ENCODE peak calls at places on chromosome 20, in four cellular contexts. One of them, this sample, is unnamed.

GRCh38 chr20:32201296-32201976 is 6.1 kb downstream of the PLAGL2 start:
- DNase-seq in substantia nigra: no peak
- DNase-seq in effector CD4-positive, alpha-beta T cell: no peak
- DNase-seq in cerebellar cortex: no peak
- DNase-seq in this sample: no peak

GRCh38 chr20:36050436-36051317 is 82.3 kb downstream of the CNBD2 start:
- DNase-seq in substantia nigra: peak
- DNase-seq in effector CD4-positive, alpha-beta T cell: peak
- DNase-seq in cerebellar cortex: peak
- DNase-seq in this sample: peak

GRCh38 chr20:40192083-40192482 is 497.0 kb downstream of the MAFB start:
- DNase-seq in substantia nigra: no peak
- DNase-seq in effector CD4-positive, alpha-beta T cell: no peak
- DNase-seq in cerebellar cortex: no peak
- DNase-seq in this sample: no peak

GRCh38 chr20:47934761-47935160 is 149.5 kb upstream of the SULF2 start:
- DNase-seq in substantia nigra: no peak
- DNase-seq in effector CD4-positive, alpha-beta T cell: no peak
- DNase-seq in cerebellar cortex: no peak
- DNase-seq in this sample: no peak

GRCh38 chr20:38222923-38223742 is 37.4 kb downstream of the KIAA1755 start:
- DNase-seq in substantia nigra: no peak
- DNase-seq in effector CD4-positive, alpha-beta T cell: no peak
- DNase-seq in cerebellar cortex: no peak
- DNase-seq in this sample: no peak

GRCh38 chr20:3930265-3931206 is 41.3 kb downstream of the PANK2 start:
- DNase-seq in substantia nigra: no peak
- DNase-seq in effector CD4-positive, alpha-beta T cell: no peak
- DNase-seq in cerebellar cortex: no peak
- DNase-seq in this sample: no peak

GRCh38 chr20:41158082-41158625 is 20.8 kb downstream of the PLCG1 start:
- DNase-seq in substantia nigra: no peak
- DNase-seq in effector CD4-positive, alpha-beta T cell: no peak
- DNase-seq in cerebellar cortex: no peak
- DNase-seq in this sample: no peak

GRCh38 chr20:11092151-11092550 is 418.4 kb upstream of the JAG1 start:
- DNase-seq in substantia nigra: no peak
- DNase-seq in effector CD4-positive, alpha-beta T cell: no peak
- DNase-seq in cerebellar cortex: no peak
- DNase-seq in this sample: no peak

GRCh38 chr20:1242530-1242929 is 16.7 kb downstream of the RAD21L1 start:
- DNase-seq in substantia nigra: no peak
- DNase-seq in effector CD4-positive, alpha-beta T cell: no peak
- DNase-seq in cerebellar cortex: no peak
- DNase-seq in this sample: no peak

GRCh38 chr20:53902968-53903651 is 167.3 kb downstream of the BCAS1 start:
- DNase-seq in substantia nigra: no peak
- DNase-seq in effector CD4-positive, alpha-beta T cell: no peak
- DNase-seq in cerebellar cortex: no peak
- DNase-seq in this sample: no peak

GRCh38 chr20:3239867-3240775 is 1.1 kb upstream of the SLC4A11 start:
- DNase-seq in substantia nigra: no peak
- DNase-seq in effector CD4-positive, alpha-beta T cell: no peak
- DNase-seq in cerebellar cortex: no peak
- DNase-seq in this sample: no peak

GRCh38 chr20:41436679-41437078 is 70.1 kb upstream of the EMILIN3 start:
- DNase-seq in substantia nigra: no peak
- DNase-seq in effector CD4-positive, alpha-beta T cell: no peak
- DNase-seq in cerebellar cortex: no peak
- DNase-seq in this sample: no peak

GRCh38 chr20:59268827-59269226 is 31.6 kb upstream of the EDN3 start:
- DNase-seq in substantia nigra: no peak
- DNase-seq in effector CD4-positive, alpha-beta T cell: no peak
- DNase-seq in cerebellar cortex: no peak
- DNase-seq in this sample: no peak

GRCh38 chr20:34978092-34978744 is 22.6 kb downstream of the MYH7B start:
- DNase-seq in substantia nigra: no peak
- DNase-seq in effector CD4-positive, alpha-beta T cell: no peak
- DNase-seq in cerebellar cortex: no peak
- DNase-seq in this sample: no peak

GRCh38 chr20:46191611-46192010 is 73.5 kb downstream of the CD40 start:
- DNase-seq in substantia nigra: no peak
- DNase-seq in effector CD4-positive, alpha-beta T cell: no peak
- DNase-seq in cerebellar cortex: no peak
- DNase-seq in this sample: no peak

This sample was measured in HuH-7.